ENCODE peak calls at places on chromosomes 5 and 9, in six cellular contexts. L is adipocyte, E is PC-3, J is H1, I is neural progenitor cell, B is endothelial cell of umbilical vein. P is an unnamed sample.

GRCh38 chr9:20753761-20754160 is 69.7 kb downstream of the FOCAD start:
- DNase-seq in E (peak), J (no peak), B (no peak), L (no peak), I (no peak), P (no peak)

GRCh38 chr9:129458663-129459549 is 162.0 kb downstream of the C9orf50 start:
- DNase-seq in J (no peak), L (peak), I (peak), E (no peak), B (no peak), P (peak)

GRCh38 chr9:80507611-80508010 is 935.8 kb downstream of the TLE4 start:
- DNase-seq in I (no peak), J (no peak), L (no peak), B (no peak), E (no peak), P (no peak)

GRCh38 chr5:77937015-77937908 is 161.1 kb upstream of the TBCA start:
- DNase-seq in I (no peak), J (no peak), B (no peak), L (no peak), E (no peak), P (no peak)

GRCh38 chr9:37468620-37469019 is 3.4 kb upstream of the ZBTB5 start:
- DNase-seq in L (no peak), E (no peak), I (no peak), B (no peak), J (no peak), P (no peak)

GRCh38 chr5:626850-627249 is 14.7 kb downstream of the CEP72 start:
- DNase-seq in B (no peak), E (no peak), L (peak), I (no peak), J (no peak), P (no peak)

GRCh38 chr9:16028516-16028915 is 475.7 kb downstream of the CCDC171 start:
- DNase-seq in B (no peak), I (no peak), L (peak), J (no peak), E (no peak), P (no peak)

GRCh38 chr9:124008855-124009834 is 2.4 kb upstream of the LHX2 start:
- DNase-seq in J (peak), L (no peak), E (no peak), B (no peak), I (peak), P (no peak)

GRCh38 chr9:84789463-84789830 is 119.9 kb downstream of the NTRK2 start:
- DNase-seq in B (no peak), E (no peak), I (no peak), J (no peak), L (no peak), P (no peak)

GRCh38 chr5:16673241-16673998 is 56.6 kb upstream of the RETREG1 start:
- DNase-seq in B (no peak), L (no peak), I (no peak), E (no peak), J (no peak), P (no peak)

GRCh38 chr5:175383350-175383749 is 60.6 kb downstream of the DRD1 start:
- DNase-seq in J (no peak), E (peak), L (no peak), I (no peak), B (no peak), P (peak)

GRCh38 chr9:99680191-99680590 is 141.5 kb upstream of the NR4A3 start:
- DNase-seq in L (peak), I (no peak), J (no peak), B (peak), E (no peak), P (no peak)

GRCh38 chr9:120538339-120538738 is 41.6 kb downstream of the CDK5RAP2 start:
- DNase-seq in I (no peak), L (peak), J (no peak), B (peak), E (no peak), P (no peak)

GRCh38 chr5:10432059-10433008 is 9.3 kb upstream of the ROPN1L start:
- DNase-seq in L (no peak), I (no peak), E (no peak), J (no peak), B (no peak), P (no peak)

GRCh38 chr5:44842491-44843282 is 33.9 kb downstream of the MRPS30 start:
- DNase-seq in I (no peak), B (no peak), L (no peak), J (no peak), E (no peak), P (no peak)

GRCh38 chr5:94028001-94028400 is 286.6 kb upstream of the POU5F2 start:
- DNase-seq in B (no peak), L (no peak), J (no peak), I (no peak), E (no peak), P (no peak)

GRCh38 chr5:74865799-74866652 is at the start of gene FAM169A:
- DNase-seq in B (no peak), J (peak), L (peak), E (peak), I (peak), P (peak)

GRCh38 chr5:136424835-136425694 is 59.7 kb upstream of the TRPC7 start:
- DNase-seq in L (peak), B (peak), I (peak), E (peak), J (peak), P (peak)

GRCh38 chr5:1375871-1376850 is 31.3 kb upstream of the CLPTM1L start:
- DNase-seq in J (no peak), L (no peak), E (no peak), I (no peak), B (no peak), P (no peak)

GRCh38 chr9:37163299-37163698 is 42.9 kb downstream of the ZCCHC7 start:
- DNase-seq in L (no peak), E (no peak), I (no peak), B (no peak), J (no peak), P (no peak)

GRCh38 chr9:135478858-135479468 is 619 bp upstream of the PPP1R26 start:
- DNase-seq in E (peak), J (peak), L (peak), I (peak), B (peak), P (peak)

GRCh38 chr5:150112211-150113046 is 26.1 kb upstream of the CSF1R start:
- DNase-seq in I (peak), E (peak), B (no peak), L (peak), J (peak), P (peak)

GRCh38 chr9:128192601-128193371 is 1.4 kb upstream of the CIZ1 start:
- DNase-seq in J (no peak), B (peak), I (no peak), L (no peak), E (peak), P (peak)

GRCh38 chr5:154784856-154785255 is 29.7 kb downstream of the LARP1 start:
- DNase-seq in E (no peak), L (no peak), I (no peak), J (no peak), B (no peak), P (no peak)

GRCh38 chr5:154783774-154784460 is 28.7 kb downstream of the LARP1 start:
- DNase-seq in B (no peak), E (no peak), J (no peak), I (no peak), L (no peak), P (no peak)

GRCh38 chr5:154782326-154782725 is 27.1 kb downstream of the LARP1 start:
- DNase-seq in E (no peak), J (no peak), I (peak), L (no peak), B (no peak), P (no peak)

GRCh38 chr5:154780128-154780527 is 25.0 kb downstream of the LARP1 start:
- DNase-seq in J (no peak), L (no peak), B (no peak), E (no peak), I (no peak), P (no peak)

GRCh38 chr5:154782812-154783592 is 27.8 kb downstream of the LARP1 start:
- DNase-seq in L (no peak), B (no peak), I (peak), E (no peak), J (no peak), P (no peak)
- H3K9ac ChIP-seq in L (peak), B (no peak), I (no peak), E (no peak), J (no peak), P (peak)

DNA sequence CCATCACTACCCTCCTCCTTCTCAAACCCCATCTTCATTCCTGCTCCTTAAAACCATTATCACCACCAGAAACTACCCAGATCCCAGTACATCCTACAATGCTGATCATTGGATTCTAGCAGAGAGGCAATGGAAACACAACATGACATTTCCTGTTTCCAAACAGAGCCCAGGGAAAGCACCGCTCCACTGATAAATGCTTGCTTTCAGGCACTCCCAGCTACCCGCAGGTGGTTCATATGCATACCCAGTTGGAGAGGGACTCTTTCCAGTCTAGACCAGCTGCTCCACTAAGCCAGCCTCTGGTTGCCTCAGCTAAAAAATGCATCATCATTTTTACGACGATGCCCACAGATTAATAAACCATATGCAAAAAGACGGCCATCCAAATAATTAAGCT is 39.2 kb upstream of the ACO1 start:
- DNase-seq in B (no peak), L (no peak), I (no peak), E (no peak), J (peak), P (no peak)
- H3K9ac ChIP-seq in B (no peak), L (no peak), I (no peak), E (no peak), J (peak), P (no peak)

GRCh38 chr9:134324359-134325095 is 1.7 kb upstream of the RXRA start:
- DNase-seq in B (no peak), L (no peak), E (peak), J (no peak), I (no peak), P (peak)
- H3K9ac ChIP-seq in B (no peak), L (peak), E (peak), J (no peak), I (no peak), P (peak)

GRCh38 chr9:125757834-125758233 is 10.7 kb downstream of the PBX3 start:
- DNase-seq in L (no peak), J (no peak), I (no peak), B (no peak), E (no peak), P (no peak)

GRCh38 chr9:125760537-125760936 is 13.4 kb downstream of the PBX3 start:
- DNase-seq in B (no peak), I (no peak), E (no peak), J (no peak), L (no peak), P (no peak)

GRCh38 chr9:125758986-125759811 is 12.0 kb downstream of the PBX3 start:
- DNase-seq in I (peak), B (peak), E (peak), L (peak), J (no peak), P (no peak)

GRCh38 chr9:125761685-125762084 is 14.5 kb downstream of the PBX3 start:
- DNase-seq in L (no peak), E (no peak), J (no peak), I (no peak), B (no peak), P (no peak)

GRCh38 chr9:125759812-125760134 is 12.6 kb downstream of the PBX3 start:
- DNase-seq in J (no peak), B (peak), L (peak), I (peak), E (no peak), P (no peak)
- H3K9ac ChIP-seq in J (no peak), B (no peak), L (peak), I (no peak), E (no peak), P (no peak)

GRCh38 chr5:154475613-154476342 is 2.2 kb downstream of the HAND1 start:
- DNase-seq in B (no peak), I (peak), J (peak), E (no peak), L (no peak), P (no peak)
- H3K9ac ChIP-seq in B (no peak), I (no peak), J (no peak), E (no peak), L (no peak), P (no peak)

DNA sequence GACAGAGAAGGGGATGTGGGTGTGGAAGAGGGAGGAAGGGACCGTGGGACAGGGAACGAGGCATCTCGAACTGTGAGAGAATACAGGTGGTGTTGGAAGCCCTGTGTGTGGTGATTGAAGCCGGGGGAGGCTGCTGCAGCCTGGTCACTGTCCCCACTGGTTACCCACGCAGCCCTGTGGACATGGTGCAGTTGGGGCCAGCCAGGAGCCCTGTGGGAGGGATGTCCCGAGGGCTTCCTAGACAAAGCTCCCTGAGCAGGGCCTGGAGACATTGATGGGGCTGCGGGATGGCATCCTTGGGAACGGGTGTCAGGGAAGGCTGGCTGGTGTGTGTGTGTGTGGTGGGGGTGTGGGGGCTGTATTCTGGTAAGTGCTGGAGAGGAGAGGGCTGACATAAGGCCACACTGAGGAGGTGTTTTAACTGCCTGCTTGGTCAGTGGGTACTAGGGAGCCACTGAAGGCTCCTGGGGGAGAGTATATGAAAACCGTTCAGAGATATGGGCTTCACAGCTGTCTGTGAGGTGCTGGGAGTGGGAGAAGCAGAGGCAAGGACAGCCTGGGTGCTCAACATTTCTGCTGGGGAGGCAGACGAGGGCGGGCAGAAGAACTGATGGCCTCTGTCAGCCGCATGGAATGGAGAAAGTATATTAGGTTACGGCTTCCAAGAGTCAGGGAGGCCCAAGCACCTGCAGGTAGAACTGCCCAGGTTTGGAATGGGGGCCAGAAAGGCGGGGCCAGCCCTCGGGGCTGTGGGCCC is 20.0 kb downstream of the WNK2 start:
- DNase-seq in E (no peak), L (no peak), I (no peak), B (no peak), J (no peak), P (no peak)
- H3K9ac ChIP-seq in E (no peak), L (no peak), I (no peak), B (no peak), J (no peak), P (no peak)

GRCh38 chr5:148809781-148810524 is 16.5 kb upstream of the ADRB2 start:
- DNase-seq in B (peak), I (no peak), J (no peak), L (no peak), E (peak), P (no peak)
- H3K9ac ChIP-seq in B (no peak), I (no peak), J (no peak), L (no peak), E (peak), P (no peak)

GRCh38 chr5:95738069-95738468 is 6.9 kb downstream of the RHOBTB3 start:
- DNase-seq in J (no peak), E (no peak), L (no peak), I (no peak), B (peak), P (no peak)

GRCh38 chr5:95734156-95734555 is 3.0 kb downstream of the RHOBTB3 start:
- DNase-seq in J (no peak), E (no peak), L (no peak), I (no peak), B (no peak), P (no peak)

GRCh38 chr5:95733100-95733499 is 2.0 kb downstream of the RHOBTB3 start:
- DNase-seq in E (no peak), B (no peak), I (no peak), L (peak), J (no peak), P (no peak)

GRCh38 chr5:95734916-95735315 is 3.8 kb downstream of the RHOBTB3 start:
- DNase-seq in L (no peak), E (no peak), I (no peak), J (no peak), B (no peak), P (no peak)

GRCh38 chr5:95735436-95735835 is 4.3 kb downstream of the RHOBTB3 start:
- DNase-seq in J (no peak), B (no peak), E (peak), I (no peak), L (no peak), P (no peak)
- H3K9ac ChIP-seq in J (no peak), B (no peak), E (no peak), I (no peak), L (peak), P (no peak)

P was measured in colonic mucosa.